ENCODE peak calls at places on chromosomes 3 and 15, in four cellular contexts. One of them, this sample, is unnamed.

GRCh38 chr3:10467904-10468610 is 37.3 kb downstream of the ATP2B2 start:
- DNase-seq in mammary epithelial cell: no peak
- DNase-seq in fibroblast of lung: no peak
- DNase-seq in endothelial cell of umbilical vein: no peak
- DNase-seq in this sample: no peak

GRCh38 chr3:47323431-47324277 is 40.9 kb downstream of the KLHL18 start:
- DNase-seq in mammary epithelial cell: peak; percentile 82
- DNase-seq in endothelial cell of umbilical vein: no peak
- DNase-seq in fibroblast of lung: peak; percentile 11
- DNase-seq in this sample: peak; percentile 19

GRCh38 chr3:37310666-37311050 is 136.3 kb upstream of the LRRFIP2 start:
- DNase-seq in fibroblast of lung: peak; percentile 79
- DNase-seq in endothelial cell of umbilical vein: no peak
- DNase-seq in mammary epithelial cell: no peak
- DNase-seq in this sample: no peak

GRCh38 chr3:52846427-52846983 is 11.7 kb upstream of the MUSTN1 start:
- DNase-seq in endothelial cell of umbilical vein: no peak
- DNase-seq in mammary epithelial cell: no peak
- DNase-seq in fibroblast of lung: no peak
- DNase-seq in this sample: no peak

GRCh38 chr3:123331006-123331405 is 117.9 kb downstream of the ADCY5 start:
- DNase-seq in fibroblast of lung: no peak
- DNase-seq in mammary epithelial cell: no peak
- DNase-seq in endothelial cell of umbilical vein: no peak
- DNase-seq in this sample: no peak

GRCh38 chr15:45863881-45864580 is 229.2 kb downstream of the SQOR start:
- DNase-seq in fibroblast of lung: no peak
- DNase-seq in mammary epithelial cell: peak; percentile 71
- DNase-seq in endothelial cell of umbilical vein: no peak
- DNase-seq in this sample: peak; percentile 51

GRCh38 chr15:61796056-61796455 is 264.2 kb downstream of the VPS13C start:
- DNase-seq in endothelial cell of umbilical vein: no peak
- DNase-seq in fibroblast of lung: peak; percentile 94
- DNase-seq in mammary epithelial cell: peak; percentile 80
- DNase-seq in this sample: no peak

GRCh38 chr15:47505712-47506542 is 211.4 kb upstream of the SEMA6D start:
- DNase-seq in endothelial cell of umbilical vein: peak; percentile 43
- DNase-seq in mammary epithelial cell: no peak
- DNase-seq in fibroblast of lung: peak; percentile 40
- DNase-seq in this sample: peak; percentile 8

GRCh38 chr15:85100186-85100937 is 118.7 kb downstream of the PDE8A start:
- DNase-seq in mammary epithelial cell: no peak
- DNase-seq in fibroblast of lung: no peak
- DNase-seq in endothelial cell of umbilical vein: no peak
- DNase-seq in this sample: no peak

GRCh38 chr3:146679191-146679590 is 74.0 kb upstream of the PLSCR5 start:
- DNase-seq in mammary epithelial cell: no peak
- DNase-seq in endothelial cell of umbilical vein: no peak
- DNase-seq in fibroblast of lung: no peak
- DNase-seq in this sample: no peak

GRCh38 chr15:77969055-77969454 is 108.5 kb downstream of the TBC1D2B start:
- DNase-seq in mammary epithelial cell: no peak
- DNase-seq in fibroblast of lung: no peak
- DNase-seq in endothelial cell of umbilical vein: no peak
- DNase-seq in this sample: no peak

DNA sequence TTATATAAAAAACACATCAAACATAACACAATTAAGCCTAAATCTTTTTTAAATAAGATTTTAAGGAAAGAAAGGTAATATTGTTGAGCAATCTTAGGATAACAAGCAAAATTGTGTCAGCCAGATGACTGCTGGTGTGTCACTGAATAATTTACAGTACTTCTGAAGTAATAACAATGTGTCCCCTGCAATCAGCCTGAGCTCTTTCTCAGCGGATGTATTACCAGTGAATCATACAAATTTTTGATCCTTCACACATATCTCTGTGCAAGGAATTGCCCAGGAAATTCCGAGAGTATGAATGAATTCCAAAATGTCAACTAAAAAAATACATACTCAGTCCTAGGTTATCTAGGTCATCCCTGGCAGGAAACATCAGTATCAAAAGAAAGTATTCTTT is 76.6 kb upstream of the PTX3 start:
- DNase-seq in endothelial cell of umbilical vein: peak; percentile 94
- DNase-seq in fibroblast of lung: peak; percentile 90
- DNase-seq in mammary epithelial cell: peak; percentile 75
- DNase-seq in this sample: no peak
- H3K4me2 ChIP-seq in endothelial cell of umbilical vein: peak overlapping the region; percentile 85
- H3K4me2 ChIP-seq in fibroblast of lung: peak overlapping the region; percentile 29
- H3K4me2 ChIP-seq in mammary epithelial cell: no peak overlapping the region
- H3K4me2 ChIP-seq in this sample: no peak overlapping the region

GRCh38 chr3:46089237-46090011 is 62.1 kb upstream of the XCR1 start:
- DNase-seq in mammary epithelial cell: peak; percentile 97
- DNase-seq in fibroblast of lung: peak; percentile 94
- DNase-seq in endothelial cell of umbilical vein: no peak
- DNase-seq in this sample: peak; percentile 45
- TF ChIP-seq CTCF in mammary epithelial cell: no peak
- TF ChIP-seq CTCF in fibroblast of lung: no peak
- TF ChIP-seq CTCF in endothelial cell of umbilical vein: no peak
- TF ChIP-seq CTCF in this sample: no peak

GRCh38 chr3:183287301-183287971 is 34.4 kb downstream of the B3GNT5 start:
- DNase-seq in endothelial cell of umbilical vein: peak; percentile 30
- DNase-seq in mammary epithelial cell: peak; percentile 83
- DNase-seq in fibroblast of lung: peak; percentile 99
- DNase-seq in this sample: peak; percentile 48
- H3K4me1 ChIP-seq in endothelial cell of umbilical vein: peaks cover 32% of the 10 kb centered on the region
- H3K4me1 ChIP-seq in mammary epithelial cell: peaks cover 37% of the 10 kb centered on the region
- H3K4me1 ChIP-seq in fibroblast of lung: peaks cover 3% of the 10 kb centered on the region
- H3K4me1 ChIP-seq in this sample: peaks cover 12% of the 10 kb centered on the region

GRCh38 chr15:60370804-60371700 is 26.7 kb downstream of the ANXA2 start:
- DNase-seq in endothelial cell of umbilical vein: peak; percentile 99
- DNase-seq in mammary epithelial cell: peak; percentile 95
- DNase-seq in fibroblast of lung: peak; percentile 97
- DNase-seq in this sample: peak; percentile 85
- H3K4me2 ChIP-seq in endothelial cell of umbilical vein: peak overlapping the region; percentile 71
- H3K4me2 ChIP-seq in mammary epithelial cell: peak overlapping the region; percentile 47
- H3K4me2 ChIP-seq in fibroblast of lung: peak overlapping the region; percentile 64
- H3K4me2 ChIP-seq in this sample: no peak overlapping the region

DNA sequence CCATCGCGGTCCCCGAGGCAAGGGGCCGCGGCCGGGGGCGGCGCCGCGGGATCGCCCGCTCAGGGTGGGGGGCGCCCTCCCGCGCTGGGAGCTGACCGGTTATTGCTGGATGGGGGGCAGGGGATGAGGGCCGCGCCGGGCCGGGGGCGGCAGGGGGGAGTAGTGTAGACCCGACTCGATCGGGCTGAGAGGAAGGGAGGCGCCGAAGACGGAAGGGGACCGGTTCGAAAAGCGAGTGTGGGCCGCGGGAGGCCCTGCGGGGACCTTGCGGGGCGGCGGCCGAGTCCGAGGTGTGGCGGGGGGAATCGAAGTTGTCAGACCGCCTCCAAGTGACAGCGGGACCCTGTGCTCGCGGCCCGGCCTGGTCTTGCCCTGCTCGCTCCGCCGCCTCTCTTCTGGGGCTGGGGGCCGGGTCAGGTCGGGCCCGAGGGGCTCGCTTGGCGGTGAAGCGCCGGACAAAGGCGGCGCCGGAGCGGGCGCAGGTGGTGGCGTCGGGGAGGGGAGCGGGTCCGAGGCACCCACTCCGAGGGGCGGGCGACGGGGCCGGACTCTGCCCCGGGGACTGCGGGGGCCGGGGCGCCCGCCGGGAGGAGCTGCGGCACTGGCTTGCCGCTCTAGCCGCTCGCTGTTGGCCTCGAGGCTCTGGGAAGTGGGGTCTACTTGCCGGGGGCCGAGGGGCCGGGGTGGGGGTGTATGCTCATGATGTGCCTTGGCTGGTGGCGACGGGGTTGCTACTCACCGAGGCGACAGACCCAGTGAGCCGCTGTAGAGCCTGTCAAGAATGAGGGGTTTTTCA is 1.2 kb downstream of the BAHD1 start:
- DNase-seq in fibroblast of lung: no peak
- DNase-seq in mammary epithelial cell: no peak
- DNase-seq in endothelial cell of umbilical vein: peak; percentile 18
- DNase-seq in this sample: peak; percentile 77
- TF ChIP-seq CTCF in fibroblast of lung: no peak
- TF ChIP-seq CTCF in mammary epithelial cell: no peak
- TF ChIP-seq CTCF in endothelial cell of umbilical vein: no peak
- TF ChIP-seq CTCF in this sample: peak; percentile 28

This sample was measured in hepatocyte.